ENCODE peak calls at places on chromosome X, in ten cellular contexts. D is GM23248; N is psoas muscle; G is CD8-positive, alpha-beta memory T cell; Y is pancreas; S is BJ; A is left ventricle myocardium inferior; T is CD4-positive, CD25-positive, alpha-beta regulatory T cell; R is HCT116; M is mesendoderm. W is an unnamed sample.
A peak's percentile ranks its signal among the peaks of the same experiment; 100 is the strongest.

GRCh38 chrX:23333842-23334535 is 660 bp upstream of the PTCHD1 start:
- DNase-seq in A (no peak), R (no peak), S (no peak), G (no peak), M (peak; percentile 76), T (no peak), D (no peak), N (peak; percentile 59), Y (no peak), W (no peak)

GRCh38 chrX:110172215-110172614 is 145.7 kb downstream of the AMMECR1 start:
- DNase-seq in G (no peak), T (no peak), N (no peak), Y (no peak), D (no peak), M (no peak), A (no peak), R (no peak), S (no peak), W (no peak)

GRCh38 chrX:18886344-18887161 is 97.4 kb downstream of the PHKA2 start:
- DNase-seq in G (peak; percentile 35), N (peak; percentile 90), S (no peak), Y (peak; percentile 72), T (peak; percentile 10), R (peak; percentile 57), D (peak; percentile 74), A (peak; percentile 74), M (peak; percentile 80), W (peak; percentile 42)

GRCh38 chrX:65990702-65991101 is 49.2 kb downstream of the VSIG4 start:
- DNase-seq in G (no peak), T (no peak), N (no peak), D (no peak), M (no peak), S (no peak), R (no peak), Y (no peak), A (no peak), W (no peak)

GRCh38 chrX:24525455-24525854 is 60.4 kb downstream of the PDK3 start:
- DNase-seq in G (no peak), M (no peak), N (no peak), T (no peak), S (no peak), A (no peak), R (no peak), D (no peak), Y (no peak), W (no peak)

GRCh38 chrX:41561045-41561444 is 113.9 kb downstream of the NYX start:
- DNase-seq in Y (peak; percentile 18), S (peak; percentile 32), N (no peak), R (no peak), G (peak; percentile 29), D (peak; percentile 85), T (peak; percentile 16), A (no peak), M (peak; percentile 40), W (peak; percentile 27)

GRCh38 chrX:54994668-54995452 is 872 bp upstream of the PFKFB1 start:
- DNase-seq in T (no peak), M (no peak), G (no peak), S (no peak), A (no peak), R (no peak), D (no peak), N (peak; percentile 60), Y (no peak), W (no peak)

GRCh38 chrX:13147758-13148157 is 103.3 kb upstream of the FAM9C start:
- DNase-seq in G (no peak), R (no peak), D (no peak), Y (no peak), M (no peak), S (no peak), A (no peak), T (no peak), N (no peak), W (no peak)

GRCh38 chrX:103830848-103831247 is 1.2 kb downstream of the RAB9B start:
- DNase-seq in G (no peak), R (no peak), A (no peak), S (no peak), M (no peak), N (no peak), D (no peak), Y (no peak), T (no peak), W (no peak)

GRCh38 chrX:19636989-19637388 is 121.7 kb upstream of the MAP3K15 start:
- DNase-seq in S (no peak), D (no peak), G (no peak), T (no peak), N (no peak), M (no peak), Y (no peak), A (no peak), R (no peak), W (no peak)

GRCh38 chrX:1507511-1508463 is 29.2 kb downstream of the P2RY8 start:
- DNase-seq in Y (no peak), R (no peak), A (no peak), M (no peak), T (no peak), G (peak; percentile 79), N (no peak), S (no peak), D (no peak), W (peak; percentile 76)

GRCh38 chrX:133570549-133570948 is 155.3 kb upstream of the GPC4 start:
- DNase-seq in G (no peak), D (peak; percentile 66), Y (no peak), T (no peak), N (no peak), S (no peak), R (no peak), M (no peak), A (no peak), W (no peak)

GRCh38 chrX:22803353-22803752 is 196.4 kb upstream of the DDX53 start:
- DNase-seq in M (no peak), N (no peak), Y (no peak), A (no peak), S (no peak), T (no peak), G (no peak), R (no peak), D (no peak), W (no peak)

DNA sequence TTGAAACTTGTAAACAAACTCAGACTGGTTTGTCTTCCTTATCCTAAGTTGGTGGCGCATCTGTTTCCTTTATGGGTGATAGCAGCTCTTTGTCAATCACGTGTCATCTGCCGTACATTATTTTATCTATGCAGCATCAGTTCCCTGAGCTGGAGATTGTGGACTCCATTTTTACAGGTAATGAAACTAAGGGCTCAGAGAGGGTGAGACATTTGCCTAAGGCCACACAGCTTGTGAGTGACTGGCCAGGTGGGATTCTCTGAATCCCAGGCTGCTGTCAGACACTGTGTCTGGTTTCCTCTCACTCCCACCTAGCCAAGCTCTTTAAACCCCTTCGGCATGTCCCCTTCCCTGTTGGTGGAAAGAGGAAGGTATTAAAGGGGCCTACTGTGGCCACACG is 41.7 kb upstream of the CLCN4 start:
- DNase-seq in T (no peak), R (no peak), A (no peak), N (no peak), G (no peak), Y (no peak), D (no peak), S (no peak), M (no peak), W (no peak)
- H3K36me3 ChIP-seq in T (peaks cover 3% of the 10 kb centered on the region), R (no peaks in the 10 kb centered on the region), A (peaks cover 15% of the 10 kb centered on the region), N (no peaks in the 10 kb centered on the region), G (peaks cover 8% of the 10 kb centered on the region), Y (no peaks in the 10 kb centered on the region), D (no peaks in the 10 kb centered on the region), S (peaks cover 9% of the 10 kb centered on the region), M (no peaks in the 10 kb centered on the region), W (no peaks in the 10 kb centered on the region)

GRCh38 chrX:152822383-152823086 is 8.0 kb downstream of the CETN2 start:
- DNase-seq in R (no peak), M (no peak), S (no peak), G (no peak), T (no peak), Y (no peak), A (no peak), N (no peak), D (peak; percentile 70), W (no peak)
- H3K27me3 ChIP-seq in R (no peaks in the 10 kb centered on the region), M (no peaks in the 10 kb centered on the region), S (no peaks in the 10 kb centered on the region), G (no peaks in the 10 kb centered on the region), T (no peaks in the 10 kb centered on the region), Y (peaks cover 5% of the 10 kb centered on the region), A (no peaks in the 10 kb centered on the region), N (no peaks in the 10 kb centered on the region), D (no peaks in the 10 kb centered on the region), W (no peaks in the 10 kb centered on the region)

GRCh38 chrX:101415180-101416130 is 7.4 kb downstream of the HNRNPH2 start:
- DNase-seq in A (no peak), S (no peak), Y (no peak), R (no peak), D (peak; percentile 66), T (peak; percentile 23), G (peak; percentile 58), M (peak; percentile 80), N (no peak), W (peak; percentile 65)

GRCh38 chrX:101416691-101417090 is 8.7 kb downstream of the HNRNPH2 start:
- DNase-seq in Y (no peak), S (no peak), M (no peak), T (no peak), R (no peak), A (no peak), G (no peak), N (no peak), D (no peak), W (no peak)

GRCh38 chrX:101419489-101419888 is 11.5 kb downstream of the HNRNPH2 start:
- DNase-seq in S (no peak), R (no peak), Y (no peak), T (no peak), G (no peak), D (no peak), A (no peak), N (no peak), M (peak; percentile 37), W (no peak)

GRCh38 chrX:101417190-101417589 is 9.2 kb downstream of the HNRNPH2 start:
- DNase-seq in M (no peak), S (no peak), D (no peak), Y (no peak), A (no peak), T (no peak), N (no peak), G (no peak), R (no peak), W (no peak)

GRCh38 chrX:101417981-101418841 is 10.2 kb downstream of the HNRNPH2 start:
- DNase-seq in D (peak; percentile 50), T (peak; percentile 23), A (peak; percentile 72), Y (peak; percentile 62), G (peak; percentile 37), R (no peak), N (peak; percentile 81), M (peak; percentile 77), S (no peak), W (peak; percentile 33)
- H3K36me3 ChIP-seq in D (no peaks in the 10 kb centered on the region), T (peaks cover 4% of the 10 kb centered on the region), A (no peaks in the 10 kb centered on the region), Y (no peaks in the 10 kb centered on the region), G (no peaks in the 10 kb centered on the region), R (peaks cover 2% of the 10 kb centered on the region), N (peaks cover 5% of the 10 kb centered on the region), M (no peaks in the 10 kb centered on the region), S (no peaks in the 10 kb centered on the region), W (no peaks in the 10 kb centered on the region)

DNA sequence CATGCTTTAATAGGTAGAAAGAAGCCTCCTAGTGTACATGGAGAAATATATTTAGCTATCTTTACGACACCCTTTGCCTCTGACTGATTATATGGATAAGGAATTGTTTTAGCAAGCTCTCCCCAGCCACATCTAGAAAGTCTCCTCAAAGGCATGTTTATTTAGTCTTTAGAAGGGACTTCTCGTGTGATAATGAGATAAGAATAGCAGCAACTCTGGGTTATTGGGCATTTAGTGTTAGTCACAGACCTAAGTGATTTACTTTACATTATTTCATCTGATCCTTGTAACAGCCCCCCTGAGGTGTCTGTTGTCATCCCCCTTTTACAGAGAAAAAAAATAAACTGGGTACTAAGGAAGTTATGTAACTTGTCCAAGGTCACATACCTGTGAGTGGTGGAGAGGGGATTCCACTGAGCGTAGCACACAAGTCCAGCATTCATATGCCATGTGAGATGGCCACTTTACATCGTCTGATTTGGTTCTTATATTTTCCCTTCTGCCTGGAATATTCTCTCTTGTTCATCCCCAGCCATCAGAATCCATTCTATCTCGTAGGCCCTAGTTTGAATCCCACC is 77.7 kb downstream of the TSPAN7 start:
- DNase-seq in Y (no peak), T (no peak), A (no peak), G (no peak), D (no peak), R (no peak), N (no peak), S (no peak), M (peak; percentile 27), W (no peak)
- H3K27me3 ChIP-seq in Y (no peaks in the 10 kb centered on the region), T (peaks cover 10% of the 10 kb centered on the region), A (no peaks in the 10 kb centered on the region), G (no peaks in the 10 kb centered on the region), D (no peaks in the 10 kb centered on the region), R (no peaks in the 10 kb centered on the region), N (no peaks in the 10 kb centered on the region), S (no peaks in the 10 kb centered on the region), M (no peaks in the 10 kb centered on the region), W (no peaks in the 10 kb centered on the region)

W was measured in CD4-positive, alpha-beta memory T cell.